ENCODE peak calls at places on chromosomes 3 and 15, in eight cellular contexts. W is NCI-H748 treated with DMSO at 0.1 percent for 48 hours; Y is fibroblast of pulmonary artery; F is activated naive CD4-positive, alpha-beta T cell treated with Interleukin-2 at 50 U/mL for 16 hours; I is stimulated activated CD4-positive, alpha-beta T cell treated with anti-CD3 and anti-CD28 coated beads, TNF-alpha, amount 100 ng/mL, for 1 hour; H is AG04450; R is RPMI7951; C is right cardiac atrium. A is an unnamed sample.

GRCh38 chr15:97909291-97909891 is 51.1 kb upstream of the ARRDC4 start:
- DNase-seq in F (peak; percentile 16), I (peak; percentile 45), Y (peak; percentile 69), R (peak; percentile 58), H (peak; percentile 20), C (peak; percentile 80), W (peak; percentile 39), A (peak; percentile 34)

GRCh38 chr3:9351709-9352126 is 11.1 kb upstream of the THUMPD3 start:
- DNase-seq in C (no peak), R (no peak), Y (no peak), H (no peak), I (no peak), F (no peak), W (no peak), A (no peak)

GRCh38 chr15:50109086-50109987 is 9.7 kb downstream of the ATP8B4 start:
- DNase-seq in Y (peak; percentile 20), I (no peak), R (no peak), W (no peak), H (no peak), C (no peak), F (no peak), A (no peak)

GRCh38 chr3:18423401-18424212 is 1.5 kb downstream of the SATB1 start:
- DNase-seq in F (peak; percentile 55), W (peak; percentile 17), Y (peak; percentile 64), H (no peak), C (peak; percentile 69), R (peak; percentile 45), I (peak; percentile 24), A (peak; percentile 54)

GRCh38 chr3:2589336-2589969 is 490.8 kb downstream of the CNTN4 start:
- DNase-seq in W (no peak), H (no peak), I (no peak), R (no peak), F (no peak), C (no peak), Y (no peak), A (no peak)

GRCh38 chr15:44286814-44287555 is 1.5 kb upstream of the GOLM2 start:
- DNase-seq in R (no peak), H (no peak), I (no peak), F (no peak), Y (no peak), C (no peak), W (no peak), A (no peak)

GRCh38 chr3:169348981-169349942 is 314.2 kb downstream of the MECOM start:
- DNase-seq in R (no peak), C (no peak), F (no peak), Y (peak; percentile 48), H (no peak), I (no peak), W (no peak), A (no peak)

GRCh38 chr3:186975726-186976125 is 45.4 kb downstream of the ST6GAL1 start:
- DNase-seq in R (no peak), F (no peak), C (no peak), W (no peak), Y (no peak), H (no peak), I (no peak), A (no peak)

GRCh38 chr15:44775923-44776322 is 39.6 kb downstream of the TRIM69 start:
- DNase-seq in W (peak; percentile 54), H (no peak), I (no peak), Y (peak; percentile 17), C (no peak), R (peak; percentile 45), F (no peak), A (no peak)

GRCh38 chr3:107063351-107063750 is 313.9 kb upstream of the CCDC54 start:
- DNase-seq in Y (peak; percentile 17), F (no peak), R (peak; percentile 50), W (no peak), H (no peak), C (no peak), I (no peak), A (no peak)

GRCh38 chr3:138125548-138126221 is 6.5 kb downstream of the A4GNT start:
- DNase-seq in I (no peak), R (peak; percentile 62), H (no peak), C (no peak), F (no peak), W (no peak), Y (peak; percentile 44), A (no peak)

GRCh38 chr3:189748046-189748445 is 116.9 kb downstream of the TP63 start:
- DNase-seq in F (no peak), H (no peak), I (no peak), W (no peak), R (no peak), C (no peak), Y (no peak), A (no peak)

GRCh38 chr3:52298147-52299098 is 10.8 kb downstream of the GLYCTK start:
- DNase-seq in H (no peak), C (no peak), Y (no peak), W (no peak), R (no peak), F (no peak), I (no peak), A (no peak)

GRCh38 chr3:114323546-114324254 is 29.9 kb downstream of the TIGIT start:
- DNase-seq in C (no peak), W (no peak), F (no peak), I (no peak), Y (no peak), R (no peak), H (no peak), A (no peak)